ENCODE peak calls at places on chromosomes 11 and 22, in seven cellular contexts. One of them, this sample, is unnamed.
A peak's percentile ranks its signal among the peaks of the same experiment; 100 is the strongest.

GRCh38 chr11:443542-444199 is 1.9 kb upstream of the ANO9 start:
- DNase-seq in stimulated activated CD4-positive, alpha-beta T cell treated with anti-CD3 and anti-CD28 coated beads, Interleukin-15, amount 100 ng/mL, for 24 hours: no peak
- DNase-seq in foreskin fibroblast: no peak
- DNase-seq in PC-9: no peak
- DNase-seq in H54: no peak
- DNase-seq in stimulated activated CD8-positive, alpha-beta memory T cell treated with anti-CD3 and anti-CD28 coated beads, Interleukin-15, amount 100 ng/mL, for 48 hours: no peak
- DNase-seq in hypothalamus: no peak
- DNase-seq in this sample: peak; percentile 59

GRCh38 chr11:8033312-8033715 is 46.2 kb downstream of the EIF3F start:
- DNase-seq in foreskin fibroblast: peak; percentile 63
- DNase-seq in PC-9: peak; percentile 56
- DNase-seq in stimulated activated CD4-positive, alpha-beta T cell treated with anti-CD3 and anti-CD28 coated beads, Interleukin-15, amount 100 ng/mL, for 24 hours: peak; percentile 65
- DNase-seq in H54: peak; percentile 81
- DNase-seq in stimulated activated CD8-positive, alpha-beta memory T cell treated with anti-CD3 and anti-CD28 coated beads, Interleukin-15, amount 100 ng/mL, for 48 hours: peak; percentile 26
- DNase-seq in hypothalamus: peak; percentile 42
- DNase-seq in this sample: peak; percentile 93

GRCh38 chr11:94968334-94968958 is 4.9 kb downstream of the CWC15 start:
- DNase-seq in stimulated activated CD8-positive, alpha-beta memory T cell treated with anti-CD3 and anti-CD28 coated beads, Interleukin-15, amount 100 ng/mL, for 48 hours: no peak
- DNase-seq in stimulated activated CD4-positive, alpha-beta T cell treated with anti-CD3 and anti-CD28 coated beads, Interleukin-15, amount 100 ng/mL, for 24 hours: no peak
- DNase-seq in foreskin fibroblast: peak; percentile 18
- DNase-seq in PC-9: no peak
- DNase-seq in H54: no peak
- DNase-seq in hypothalamus: no peak
- DNase-seq in this sample: no peak

GRCh38 chr22:19495562-19496323 is 16.0 kb downstream of the CDC45 start:
- DNase-seq in hypothalamus: no peak
- DNase-seq in PC-9: no peak
- DNase-seq in H54: no peak
- DNase-seq in stimulated activated CD4-positive, alpha-beta T cell treated with anti-CD3 and anti-CD28 coated beads, Interleukin-15, amount 100 ng/mL, for 24 hours: no peak
- DNase-seq in foreskin fibroblast: peak; percentile 23
- DNase-seq in stimulated activated CD8-positive, alpha-beta memory T cell treated with anti-CD3 and anti-CD28 coated beads, Interleukin-15, amount 100 ng/mL, for 48 hours: no peak
- DNase-seq in this sample: no peak

GRCh38 chr11:68153742-68154141 is 32.6 kb upstream of the CHKA start:
- DNase-seq in H54: no peak
- DNase-seq in stimulated activated CD8-positive, alpha-beta memory T cell treated with anti-CD3 and anti-CD28 coated beads, Interleukin-15, amount 100 ng/mL, for 48 hours: no peak
- DNase-seq in stimulated activated CD4-positive, alpha-beta T cell treated with anti-CD3 and anti-CD28 coated beads, Interleukin-15, amount 100 ng/mL, for 24 hours: no peak
- DNase-seq in foreskin fibroblast: no peak
- DNase-seq in PC-9: no peak
- DNase-seq in hypothalamus: no peak
- DNase-seq in this sample: no peak

GRCh38 chr11:71194702-71195101 is 57.7 kb downstream of the SHANK2 start:
- DNase-seq in foreskin fibroblast: no peak
- DNase-seq in PC-9: no peak
- DNase-seq in stimulated activated CD8-positive, alpha-beta memory T cell treated with anti-CD3 and anti-CD28 coated beads, Interleukin-15, amount 100 ng/mL, for 48 hours: no peak
- DNase-seq in H54: no peak
- DNase-seq in stimulated activated CD4-positive, alpha-beta T cell treated with anti-CD3 and anti-CD28 coated beads, Interleukin-15, amount 100 ng/mL, for 24 hours: no peak
- DNase-seq in hypothalamus: no peak
- DNase-seq in this sample: peak; percentile 18

GRCh38 chr22:50310209-50310722 is 2.8 kb upstream of the PLXNB2 start:
- DNase-seq in foreskin fibroblast: no peak
- DNase-seq in hypothalamus: no peak
- DNase-seq in H54: no peak
- DNase-seq in PC-9: no peak
- DNase-seq in stimulated activated CD8-positive, alpha-beta memory T cell treated with anti-CD3 and anti-CD28 coated beads, Interleukin-15, amount 100 ng/mL, for 48 hours: no peak
- DNase-seq in stimulated activated CD4-positive, alpha-beta T cell treated with anti-CD3 and anti-CD28 coated beads, Interleukin-15, amount 100 ng/mL, for 24 hours: no peak
- DNase-seq in this sample: peak; percentile 64

GRCh38 chr22:45268167-45268957 is 16.4 kb upstream of the UPK3A start:
- DNase-seq in stimulated activated CD4-positive, alpha-beta T cell treated with anti-CD3 and anti-CD28 coated beads, Interleukin-15, amount 100 ng/mL, for 24 hours: no peak
- DNase-seq in hypothalamus: no peak
- DNase-seq in H54: peak; percentile 39
- DNase-seq in stimulated activated CD8-positive, alpha-beta memory T cell treated with anti-CD3 and anti-CD28 coated beads, Interleukin-15, amount 100 ng/mL, for 48 hours: no peak
- DNase-seq in PC-9: no peak
- DNase-seq in foreskin fibroblast: no peak
- DNase-seq in this sample: no peak

GRCh38 chr11:19715373-19715772 is 2.7 kb downstream of the NAV2 start:
- DNase-seq in hypothalamus: no peak
- DNase-seq in H54: peak; percentile 63
- DNase-seq in PC-9: peak; percentile 42
- DNase-seq in stimulated activated CD4-positive, alpha-beta T cell treated with anti-CD3 and anti-CD28 coated beads, Interleukin-15, amount 100 ng/mL, for 24 hours: no peak
- DNase-seq in stimulated activated CD8-positive, alpha-beta memory T cell treated with anti-CD3 and anti-CD28 coated beads, Interleukin-15, amount 100 ng/mL, for 48 hours: no peak
- DNase-seq in foreskin fibroblast: peak; percentile 98
- DNase-seq in this sample: no peak

GRCh38 chr11:106231591-106231990 is 154.1 kb downstream of the AASDHPPT start:
- DNase-seq in foreskin fibroblast: peak; percentile 23
- DNase-seq in PC-9: peak; percentile 1
- DNase-seq in H54: no peak
- DNase-seq in stimulated activated CD8-positive, alpha-beta memory T cell treated with anti-CD3 and anti-CD28 coated beads, Interleukin-15, amount 100 ng/mL, for 48 hours: no peak
- DNase-seq in stimulated activated CD4-positive, alpha-beta T cell treated with anti-CD3 and anti-CD28 coated beads, Interleukin-15, amount 100 ng/mL, for 24 hours: no peak
- DNase-seq in hypothalamus: no peak
- DNase-seq in this sample: no peak

GRCh38 chr22:26763633-26764295 is 106.4 kb downstream of the MIAT start:
- DNase-seq in foreskin fibroblast: peak; percentile 69
- DNase-seq in stimulated activated CD4-positive, alpha-beta T cell treated with anti-CD3 and anti-CD28 coated beads, Interleukin-15, amount 100 ng/mL, for 24 hours: no peak
- DNase-seq in H54: peak; percentile 38
- DNase-seq in PC-9: peak; percentile 10
- DNase-seq in hypothalamus: no peak
- DNase-seq in stimulated activated CD8-positive, alpha-beta memory T cell treated with anti-CD3 and anti-CD28 coated beads, Interleukin-15, amount 100 ng/mL, for 48 hours: no peak
- DNase-seq in this sample: no peak

GRCh38 chr11:63592975-63593395 is 21.2 kb downstream of the PLAAT3 start:
- DNase-seq in PC-9: peak; percentile 44
- DNase-seq in hypothalamus: no peak
- DNase-seq in stimulated activated CD4-positive, alpha-beta T cell treated with anti-CD3 and anti-CD28 coated beads, Interleukin-15, amount 100 ng/mL, for 24 hours: no peak
- DNase-seq in H54: no peak
- DNase-seq in foreskin fibroblast: no peak
- DNase-seq in stimulated activated CD8-positive, alpha-beta memory T cell treated with anti-CD3 and anti-CD28 coated beads, Interleukin-15, amount 100 ng/mL, for 48 hours: no peak
- DNase-seq in this sample: no peak

GRCh38 chr11:119991669-119992068 is 146.2 kb downstream of the TRIM29 start:
- DNase-seq in stimulated activated CD4-positive, alpha-beta T cell treated with anti-CD3 and anti-CD28 coated beads, Interleukin-15, amount 100 ng/mL, for 24 hours: no peak
- DNase-seq in stimulated activated CD8-positive, alpha-beta memory T cell treated with anti-CD3 and anti-CD28 coated beads, Interleukin-15, amount 100 ng/mL, for 48 hours: no peak
- DNase-seq in H54: no peak
- DNase-seq in foreskin fibroblast: no peak
- DNase-seq in hypothalamus: no peak
- DNase-seq in PC-9: no peak
- DNase-seq in this sample: peak; percentile 58

GRCh38 chr11:3002871-3003270 is 10.7 kb upstream of the NAP1L4 start:
- DNase-seq in H54: no peak
- DNase-seq in hypothalamus: no peak
- DNase-seq in PC-9: no peak
- DNase-seq in foreskin fibroblast: no peak
- DNase-seq in stimulated activated CD4-positive, alpha-beta T cell treated with anti-CD3 and anti-CD28 coated beads, Interleukin-15, amount 100 ng/mL, for 24 hours: no peak
- DNase-seq in stimulated activated CD8-positive, alpha-beta memory T cell treated with anti-CD3 and anti-CD28 coated beads, Interleukin-15, amount 100 ng/mL, for 48 hours: no peak
- DNase-seq in this sample: no peak

GRCh38 chr11:69298778-69299461 is 5.0 kb downstream of the MYEOV start:
- DNase-seq in stimulated activated CD8-positive, alpha-beta memory T cell treated with anti-CD3 and anti-CD28 coated beads, Interleukin-15, amount 100 ng/mL, for 48 hours: no peak
- DNase-seq in H54: no peak
- DNase-seq in stimulated activated CD4-positive, alpha-beta T cell treated with anti-CD3 and anti-CD28 coated beads, Interleukin-15, amount 100 ng/mL, for 24 hours: no peak
- DNase-seq in hypothalamus: no peak
- DNase-seq in foreskin fibroblast: peak; percentile 50
- DNase-seq in PC-9: no peak
- DNase-seq in this sample: peak; percentile 75

GRCh38 chr11:19602406-19602805 is 110.2 kb upstream of the NAV2 start:
- DNase-seq in PC-9: no peak
- DNase-seq in hypothalamus: no peak
- DNase-seq in stimulated activated CD4-positive, alpha-beta T cell treated with anti-CD3 and anti-CD28 coated beads, Interleukin-15, amount 100 ng/mL, for 24 hours: no peak
- DNase-seq in foreskin fibroblast: no peak
- DNase-seq in H54: no peak
- DNase-seq in stimulated activated CD8-positive, alpha-beta memory T cell treated with anti-CD3 and anti-CD28 coated beads, Interleukin-15, amount 100 ng/mL, for 48 hours: no peak
- DNase-seq in this sample: no peak

GRCh38 chr11:118175031-118175531 is 1.4 kb downstream of the SCN2B start:
- DNase-seq in H54: no peak
- DNase-seq in stimulated activated CD8-positive, alpha-beta memory T cell treated with anti-CD3 and anti-CD28 coated beads, Interleukin-15, amount 100 ng/mL, for 48 hours: no peak
- DNase-seq in hypothalamus: no peak
- DNase-seq in PC-9: peak; percentile 41
- DNase-seq in foreskin fibroblast: peak; percentile 9
- DNase-seq in stimulated activated CD4-positive, alpha-beta T cell treated with anti-CD3 and anti-CD28 coated beads, Interleukin-15, amount 100 ng/mL, for 24 hours: no peak
- DNase-seq in this sample: no peak

GRCh38 chr11:75245356-75246005 is 4.9 kb downstream of the TPBGL start:
- DNase-seq in stimulated activated CD4-positive, alpha-beta T cell treated with anti-CD3 and anti-CD28 coated beads, Interleukin-15, amount 100 ng/mL, for 24 hours: no peak
- DNase-seq in stimulated activated CD8-positive, alpha-beta memory T cell treated with anti-CD3 and anti-CD28 coated beads, Interleukin-15, amount 100 ng/mL, for 48 hours: no peak
- DNase-seq in PC-9: no peak
- DNase-seq in hypothalamus: no peak
- DNase-seq in H54: no peak
- DNase-seq in foreskin fibroblast: no peak
- DNase-seq in this sample: peak; percentile 11

GRCh38 chr11:111923351-111923788 is 4.7 kb downstream of the C11orf52 start:
- DNase-seq in H54: no peak
- DNase-seq in foreskin fibroblast: no peak
- DNase-seq in stimulated activated CD4-positive, alpha-beta T cell treated with anti-CD3 and anti-CD28 coated beads, Interleukin-15, amount 100 ng/mL, for 24 hours: no peak
- DNase-seq in PC-9: no peak
- DNase-seq in stimulated activated CD8-positive, alpha-beta memory T cell treated with anti-CD3 and anti-CD28 coated beads, Interleukin-15, amount 100 ng/mL, for 48 hours: no peak
- DNase-seq in hypothalamus: no peak
- DNase-seq in this sample: no peak

GRCh38 chr22:49965291-49966040 is 4.9 kb downstream of the PIM3 start:
- DNase-seq in stimulated activated CD8-positive, alpha-beta memory T cell treated with anti-CD3 and anti-CD28 coated beads, Interleukin-15, amount 100 ng/mL, for 48 hours: no peak
- DNase-seq in foreskin fibroblast: no peak
- DNase-seq in stimulated activated CD4-positive, alpha-beta T cell treated with anti-CD3 and anti-CD28 coated beads, Interleukin-15, amount 100 ng/mL, for 24 hours: peak; percentile 44
- DNase-seq in PC-9: no peak
- DNase-seq in hypothalamus: no peak
- DNase-seq in H54: no peak
- DNase-seq in this sample: peak; percentile 79

GRCh38 chr22:26798433-26799065 is 141.2 kb downstream of the MIAT start:
- DNase-seq in foreskin fibroblast: no peak
- DNase-seq in stimulated activated CD4-positive, alpha-beta T cell treated with anti-CD3 and anti-CD28 coated beads, Interleukin-15, amount 100 ng/mL, for 24 hours: no peak
- DNase-seq in H54: no peak
- DNase-seq in hypothalamus: no peak
- DNase-seq in PC-9: no peak
- DNase-seq in stimulated activated CD8-positive, alpha-beta memory T cell treated with anti-CD3 and anti-CD28 coated beads, Interleukin-15, amount 100 ng/mL, for 48 hours: no peak
- DNase-seq in this sample: no peak

GRCh38 chr11:128694618-128695481 is 978 bp downstream of the FLI1 start:
- DNase-seq in stimulated activated CD8-positive, alpha-beta memory T cell treated with anti-CD3 and anti-CD28 coated beads, Interleukin-15, amount 100 ng/mL, for 48 hours: no peak
- DNase-seq in H54: no peak
- DNase-seq in stimulated activated CD4-positive, alpha-beta T cell treated with anti-CD3 and anti-CD28 coated beads, Interleukin-15, amount 100 ng/mL, for 24 hours: peak; percentile 64
- DNase-seq in foreskin fibroblast: no peak
- DNase-seq in PC-9: no peak
- DNase-seq in hypothalamus: no peak
- DNase-seq in this sample: peak; percentile 81

GRCh38 chr22:44297662-44298061 is 15.1 kb downstream of the SHISAL1 start:
- DNase-seq in stimulated activated CD4-positive, alpha-beta T cell treated with anti-CD3 and anti-CD28 coated beads, Interleukin-15, amount 100 ng/mL, for 24 hours: no peak
- DNase-seq in H54: no peak
- DNase-seq in hypothalamus: no peak
- DNase-seq in foreskin fibroblast: no peak
- DNase-seq in PC-9: no peak
- DNase-seq in stimulated activated CD8-positive, alpha-beta memory T cell treated with anti-CD3 and anti-CD28 coated beads, Interleukin-15, amount 100 ng/mL, for 48 hours: no peak
- DNase-seq in this sample: no peak

This sample was measured in kidney.